ENCODE peak calls at places on chromosomes 6 and 20, in seven cellular contexts. B is left ventricle myocardium inferior, N is IMR-90, S is AG04450, K is H1, F is WERI-Rb-1, C is neuronal stem cell. Q is an unnamed sample.

GRCh38 chr20:45036044-45036755 is 64.7 kb downstream of the KCNS1 start:
- DNase-seq in B (no peak), N (peak; percentile 80), S (peak; percentile 42), K (no peak), F (no peak), C (no peak), Q (no peak)

GRCh38 chr6:156687875-156688549 is 89.2 kb upstream of the ARID1B start:
- DNase-seq in B (no peak), N (peak; percentile 14), S (no peak), K (peak; percentile 61), F (peak; percentile 34), C (peak; percentile 23), Q (peak; percentile 45)

GRCh38 chr6:111623046-111623718 is 17.5 kb upstream of the TRAF3IP2 start:
- DNase-seq in B (no peak), N (no peak), S (no peak), K (no peak), F (no peak), C (no peak), Q (no peak)

GRCh38 chr20:62141397-62142251 is 1.6 kb downstream of the PSMA7 start:
- DNase-seq in B (no peak), N (peak; percentile 38), S (no peak), K (no peak), F (no peak), C (no peak), Q (no peak)

GRCh38 chr6:104642871-104643270 is 216.8 kb downstream of the HACE1 start:
- DNase-seq in B (no peak), N (no peak), S (no peak), K (no peak), F (no peak), C (no peak), Q (no peak)

GRCh38 chr6:138833819-138834539 is 38.1 kb downstream of the ECT2L start:
- DNase-seq in B (peak; percentile 68), N (no peak), S (no peak), K (no peak), F (no peak), C (no peak), Q (no peak)

GRCh38 chr6:104959453-104959858 is 2.5 kb downstream of the LIN28B start:
- DNase-seq in B (no peak), N (no peak), S (no peak), K (no peak), F (no peak), C (no peak), Q (no peak)

GRCh38 chr6:47321582-47321981 is 11.9 kb upstream of the TNFRSF21 start:
- DNase-seq in B (no peak), N (no peak), S (no peak), K (no peak), F (no peak), C (no peak), Q (no peak)

GRCh38 chr6:3377536-3378397 is 79.1 kb downstream of the SLC22A23 start:
- DNase-seq in B (no peak), N (peak; percentile 39), S (no peak), K (no peak), F (no peak), C (no peak), Q (no peak)

GRCh38 chr6:123808556-123808955 is 4.9 kb downstream of the NKAIN2 start:
- DNase-seq in B (no peak), N (no peak), S (no peak), K (no peak), F (no peak), C (no peak), Q (no peak)

GRCh38 chr20:52231230-52231746 is 39.7 kb upstream of the ZFP64 start:
- DNase-seq in B (no peak), N (no peak), S (no peak), K (no peak), F (no peak), C (no peak), Q (no peak)

GRCh38 chr20:25481235-25481917 is 73.9 kb downstream of the GINS1 start:
- DNase-seq in B (no peak), N (no peak), S (no peak), K (no peak), F (no peak), C (no peak), Q (no peak)

GRCh38 chr6:78810698-78811097 is 56.7 kb upstream of the IRAK1BP1 start:
- DNase-seq in B (no peak), N (peak; percentile 31), S (no peak), K (no peak), F (no peak), C (no peak), Q (no peak)

GRCh38 chr6:158058156-158058723 is 76.6 kb downstream of the SYNJ2 start:
- DNase-seq in B (peak; percentile 1), N (no peak), S (no peak), K (no peak), F (no peak), C (no peak), Q (no peak)

GRCh38 chr6:69994251-69994650 is 127.9 kb downstream of the COL19A1 start:
- DNase-seq in B (no peak), N (no peak), S (no peak), K (no peak), F (no peak), C (no peak), Q (no peak)

GRCh38 chr6:1436334-1437306 is 47.2 kb downstream of the FOXF2 start:
- DNase-seq in B (no peak), N (peak; percentile 72), S (peak; percentile 36), K (peak; percentile 85), F (peak; percentile 64), C (peak; percentile 73), Q (peak; percentile 62)

GRCh38 chr20:50379049-50379990 is 130.9 kb upstream of the PTPN1 start:
- DNase-seq in B (peak; percentile 93), N (peak; percentile 92), S (peak; percentile 46), K (no peak), F (no peak), C (no peak), Q (peak; percentile 91)

GRCh38 chr6:113318553-113318952 is 538.6 kb upstream of the MARCKS start:
- DNase-seq in B (no peak), N (peak; percentile 4), S (no peak), K (no peak), F (no peak), C (no peak), Q (no peak)

GRCh38 chr6:24910331-24910849 is 25.4 kb downstream of the RIPOR2 start:
- DNase-seq in B (peak; percentile 22), N (no peak), S (no peak), K (peak; percentile 73), F (no peak), C (no peak), Q (no peak)

DNA sequence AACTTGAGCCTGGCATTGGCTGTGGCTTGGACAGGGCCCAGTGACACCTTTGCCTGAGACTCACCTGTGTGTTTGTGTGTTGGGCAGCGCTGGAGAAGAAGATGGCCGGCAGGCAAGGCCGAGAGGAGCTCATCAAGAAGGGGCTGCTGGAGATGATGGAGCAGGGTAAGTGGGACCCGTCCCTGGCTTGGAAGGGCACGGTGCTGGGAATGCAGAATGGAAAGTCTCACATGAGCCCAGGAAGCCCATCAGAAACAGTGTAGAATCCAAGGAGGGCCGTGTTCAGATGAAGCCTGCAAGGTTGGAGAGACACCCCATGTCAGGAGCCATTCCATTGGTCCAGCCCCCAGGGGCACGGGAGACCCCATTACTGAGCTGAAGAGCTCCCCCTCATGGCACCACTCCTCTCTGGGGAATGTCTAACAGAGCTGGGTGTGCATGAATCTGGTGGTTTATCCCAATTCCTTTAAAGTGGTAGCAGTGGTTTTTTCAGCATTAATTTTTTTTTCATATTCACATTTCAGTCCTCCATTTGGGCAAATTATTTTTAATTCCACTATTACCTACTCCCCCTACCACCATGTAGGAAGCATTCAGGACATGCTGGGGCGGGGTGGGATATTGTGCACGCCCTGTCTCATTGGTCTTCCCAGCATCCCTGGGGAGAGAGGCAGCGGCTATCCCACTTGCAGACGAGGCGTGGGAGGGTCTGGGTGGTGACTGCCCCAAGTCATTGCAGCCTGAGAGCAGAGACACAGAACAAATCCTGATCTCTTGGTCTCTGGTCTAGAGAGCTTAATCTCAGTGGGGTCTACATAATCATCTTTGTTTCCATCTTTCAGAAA is 143.6 kb downstream of the PHACTR3 start:
- DNase-seq in B (no peak), N (no peak), S (no peak), K (no peak), F (no peak), C (no peak), Q (no peak)
- H3K27ac ChIP-seq in B (no peak overlapping the region), N (no peak overlapping the region), S (no peak overlapping the region), K (no peak overlapping the region), F (no peak overlapping the region), C (no peak overlapping the region), Q (no peak overlapping the region)

DNA sequence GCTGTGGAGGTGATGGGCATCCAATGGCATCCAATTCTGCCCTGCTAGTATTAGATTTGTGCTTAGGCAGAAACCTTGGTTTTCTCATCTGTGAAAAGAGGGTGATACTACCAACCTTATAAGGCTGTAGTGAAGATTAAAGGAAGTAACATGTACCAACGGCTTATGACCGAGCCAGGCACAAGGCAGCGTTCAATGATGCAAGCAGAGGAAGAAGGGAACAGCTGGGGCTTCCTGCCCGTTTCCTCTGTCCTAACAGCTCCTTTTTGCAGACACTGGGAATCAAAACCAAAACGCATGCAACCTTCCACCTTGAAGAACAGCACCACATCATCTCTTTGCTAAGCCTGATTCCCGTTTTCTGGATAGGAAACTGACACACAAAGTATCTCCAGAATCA is 1.2 kb downstream of the SLC22A16 start:
- DNase-seq in B (peak; percentile 25), N (no peak), S (no peak), K (peak; percentile 20), F (no peak), C (no peak), Q (no peak)
- H3K27ac ChIP-seq in B (no peak overlapping the region), N (no peak overlapping the region), S (no peak overlapping the region), K (no peak overlapping the region), F (no peak overlapping the region), C (no peak overlapping the region), Q (no peak overlapping the region)

DNA sequence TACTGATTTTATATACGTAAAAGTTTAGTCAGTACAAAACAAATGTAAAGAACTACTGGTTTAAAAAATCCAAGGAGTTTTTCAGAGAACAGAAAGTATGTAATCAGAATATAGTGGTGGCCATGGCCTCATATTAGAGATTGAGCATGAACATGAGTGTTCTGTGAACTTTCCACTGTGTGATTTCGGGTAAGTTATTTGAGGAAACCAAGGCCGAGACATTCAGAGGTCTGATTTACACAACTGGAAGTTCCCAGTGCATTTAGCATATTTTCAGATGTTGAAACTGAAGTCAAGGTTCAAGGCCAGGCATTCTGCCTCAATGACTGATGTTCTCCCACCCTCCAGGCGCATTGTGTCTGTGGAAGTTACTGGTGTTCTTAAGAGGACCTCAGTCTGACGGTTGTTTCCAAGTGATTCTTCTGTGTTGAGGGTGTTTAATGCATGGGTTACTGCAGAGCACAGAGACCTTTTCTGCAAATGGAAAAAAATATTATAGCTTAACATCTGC is 26.2 kb downstream of the RNF144B start:
- DNase-seq in B (no peak), N (no peak), S (no peak), K (no peak), F (no peak), C (no peak), Q (no peak)
- H3K27ac ChIP-seq in B (no peak overlapping the region), N (no peak overlapping the region), S (no peak overlapping the region), K (no peak overlapping the region), F (no peak overlapping the region), C (no peak overlapping the region), Q (no peak overlapping the region)

DNA sequence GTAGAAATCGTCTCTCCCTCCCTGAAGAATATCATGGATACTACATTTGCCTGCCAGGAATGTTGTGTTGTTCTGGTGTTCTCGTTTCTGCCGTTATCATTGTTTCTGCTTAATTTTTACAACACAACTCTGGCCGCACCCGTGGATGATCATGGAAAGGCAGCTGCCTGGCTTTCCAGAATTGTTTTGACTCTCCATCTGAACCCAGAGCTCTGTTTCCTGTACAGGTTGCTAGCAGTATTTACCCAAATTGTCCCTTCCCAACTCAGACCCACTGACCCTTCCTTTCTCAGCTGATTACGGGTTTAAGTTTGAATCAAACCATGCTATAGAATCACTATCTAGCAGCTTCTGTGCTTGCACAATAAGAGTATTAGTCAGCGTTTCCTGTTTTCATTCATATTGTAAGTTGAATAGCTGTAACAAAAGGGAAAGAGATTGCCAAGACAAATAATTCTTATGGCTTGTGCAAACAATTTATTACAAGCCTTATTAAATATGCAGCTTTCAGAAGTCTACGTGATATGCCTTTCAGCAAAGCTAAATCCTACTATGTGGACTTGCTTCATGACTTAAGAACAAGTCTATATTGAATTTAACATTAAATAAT is 139.0 kb downstream of the MTHFD1L start:
- DNase-seq in B (no peak), N (peak; percentile 95), S (peak; percentile 66), K (no peak), F (no peak), C (no peak), Q (no peak)
- H3K27ac ChIP-seq in B (peak overlapping the region; percentile 82), N (peak overlapping the region; percentile 55), S (peak overlapping the region; percentile 69), K (no peak overlapping the region), F (no peak overlapping the region), C (no peak overlapping the region), Q (peak overlapping the region; percentile 19)